ENCODE peak calls at places on chromosomes 3 and 15, in seven cellular contexts. X is AG09309, Y is psoas muscle, N is adrenal gland, F is prostate gland, D is PC-9, T is epithelial cell of esophagus. Q is an unnamed sample.

GRCh38 chr3:31918179-31919165 is 62.6 kb downstream of the OSBPL10 start:
- DNase-seq in X (no peak), Y (no peak), N (no peak), F (no peak), D (no peak), T (no peak), Q (peak; percentile 25)

GRCh38 chr3:30951806-30952205 is 57.3 kb upstream of the GADL1 start:
- DNase-seq in X (no peak), Y (no peak), N (no peak), F (no peak), D (no peak), T (no peak), Q (no peak)

GRCh38 chr15:34650177-34650576 is 66.7 kb upstream of the GOLGA8B start:
- DNase-seq in X (no peak), Y (no peak), N (no peak), F (no peak), D (no peak), T (peak; percentile 16), Q (peak; percentile 46)

GRCh38 chr15:41079717-41080116 is 36.4 kb downstream of the INO80 start:
- DNase-seq in X (no peak), Y (no peak), N (no peak), F (no peak), D (no peak), T (no peak), Q (no peak)

GRCh38 chr15:96352594-96353377 is 22.3 kb downstream of the NR2F2 start:
- DNase-seq in X (no peak), Y (no peak), N (no peak), F (no peak), D (no peak), T (peak; percentile 60), Q (peak; percentile 74)

GRCh38 chr3:23455775-23456174 is 252.6 kb downstream of the UBE2E2 start:
- DNase-seq in X (peak; percentile 91), Y (no peak), N (no peak), F (no peak), D (no peak), T (peak; percentile 59), Q (peak; percentile 63)

GRCh38 chr15:51286816-51287215 is 51.6 kb downstream of the CYP19A1 start:
- DNase-seq in X (no peak), Y (no peak), N (no peak), F (no peak), D (peak; percentile 16), T (peak; percentile 19), Q (no peak)

GRCh38 chr3:149763565-149763964 is 11.3 kb upstream of the COMMD2 start:
- DNase-seq in X (no peak), Y (no peak), N (no peak), F (no peak), D (no peak), T (peak; percentile 19), Q (no peak)

GRCh38 chr15:84588053-84588874 is 12.5 kb upstream of the ZSCAN2 start:
- DNase-seq in X (no peak), Y (peak; percentile 92), N (peak; percentile 89), F (peak; percentile 82), D (peak; percentile 83), T (peak; percentile 85), Q (peak; percentile 58)

GRCh38 chr15:82263350-82263749 is 732 bp downstream of the SAXO2 start:
- DNase-seq in X (no peak), Y (no peak), N (no peak), F (no peak), D (no peak), T (peak; percentile 58), Q (no peak)

GRCh38 chr3:179829391-179829790 is 176.6 kb downstream of the USP13 start:
- DNase-seq in X (no peak), Y (no peak), N (no peak), F (no peak), D (no peak), T (no peak), Q (no peak)

GRCh38 chr3:155026999-155027591 is 53.0 kb upstream of the MME start:
- DNase-seq in X (peak; percentile 59), Y (no peak), N (no peak), F (no peak), D (no peak), T (no peak), Q (peak; percentile 55)

DNA sequence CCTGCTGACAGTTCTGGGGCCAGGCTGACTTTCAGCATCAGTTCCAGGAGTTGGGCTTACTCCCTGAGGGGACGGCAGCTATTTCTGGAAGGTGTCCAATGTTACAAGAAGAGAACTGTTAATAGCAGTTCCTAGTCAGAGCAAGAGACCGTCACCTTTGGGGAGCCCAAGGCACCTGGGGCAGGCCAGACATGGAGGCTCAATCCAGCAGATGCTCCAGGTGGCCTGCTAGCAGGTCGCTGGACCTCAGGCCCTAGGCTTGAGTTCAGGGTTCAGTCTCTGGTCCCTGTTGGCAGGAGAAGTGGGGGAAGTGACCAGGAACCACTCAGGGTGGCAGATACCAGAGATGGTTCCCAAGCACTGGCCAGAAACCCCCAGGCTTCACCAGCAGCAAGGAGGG is 25.9 kb downstream of the C3orf20 start:
- DNase-seq in X (no peak), Y (no peak), N (no peak), F (no peak), D (no peak), T (no peak), Q (no peak)
- TF ChIP-seq CTCF in X (no peak), Y (no peak), N (no peak), F (no peak), D (no peak), T (no peak), Q (no peak)

DNA sequence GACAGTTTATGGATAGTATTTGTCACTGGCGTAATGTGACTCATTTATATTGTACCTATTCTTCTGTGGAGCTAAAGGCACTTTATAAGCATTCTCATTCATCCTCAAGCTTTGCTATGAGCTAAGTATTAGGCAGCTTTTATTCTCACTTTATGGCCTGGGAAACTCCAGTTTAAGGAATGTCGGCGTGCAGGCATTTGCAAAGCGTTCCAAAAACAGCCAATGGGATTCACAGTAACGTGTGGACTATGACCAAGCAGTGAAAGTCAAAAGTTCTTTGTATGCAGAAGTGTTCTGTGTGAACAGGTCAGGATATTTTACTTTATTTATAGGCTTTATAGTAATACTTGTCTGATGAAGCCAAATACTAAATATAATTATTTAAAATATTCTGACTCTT is 572.3 kb downstream of the NAALADL2 start:
- DNase-seq in X (peak; percentile 93), Y (no peak), N (no peak), F (no peak), D (no peak), T (no peak), Q (peak; percentile 60)
- H3K4me3 ChIP-seq in X (no peak overlapping the region), Y (no peak overlapping the region), N (no peak overlapping the region), F (no peak overlapping the region), D (no peak overlapping the region), T (no peak overlapping the region), Q (no peak overlapping the region)

GRCh38 chr3:37590328-37591079 is 271.2 kb upstream of the CTDSPL start:
- DNase-seq in X (no peak), Y (peak; percentile 70), N (peak; percentile 35), F (no peak), D (no peak), T (no peak), Q (no peak)
- TF ChIP-seq CTCF in X (no peak), Y (no peak), N (no peak), F (no peak), D (no peak), T (no peak), Q (no peak)

GRCh38 chr3:115100806-115101205 is 46.3 kb downstream of the ZBTB20 start:
- DNase-seq in X (no peak), Y (no peak), N (no peak), F (no peak), D (no peak), T (no peak), Q (no peak)
- H3K4me3 ChIP-seq in X (no peak overlapping the region), Y (peak overlapping the region; percentile 68), N (no peak overlapping the region), F (peak overlapping the region; percentile 35), D (no peak overlapping the region), T (no peak overlapping the region), Q (no peak overlapping the region)

GRCh38 chr3:170483485-170484262 is 65.0 kb downstream of the CLDN11 start:
- DNase-seq in X (no peak), Y (no peak), N (no peak), F (no peak), D (no peak), T (peak; percentile 17), Q (no peak)
- TF ChIP-seq CTCF in X (peak; percentile 32), Y (no peak), N (no peak), F (no peak), D (peak; percentile 36), T (peak; percentile 20), Q (peak; percentile 29)

DNA sequence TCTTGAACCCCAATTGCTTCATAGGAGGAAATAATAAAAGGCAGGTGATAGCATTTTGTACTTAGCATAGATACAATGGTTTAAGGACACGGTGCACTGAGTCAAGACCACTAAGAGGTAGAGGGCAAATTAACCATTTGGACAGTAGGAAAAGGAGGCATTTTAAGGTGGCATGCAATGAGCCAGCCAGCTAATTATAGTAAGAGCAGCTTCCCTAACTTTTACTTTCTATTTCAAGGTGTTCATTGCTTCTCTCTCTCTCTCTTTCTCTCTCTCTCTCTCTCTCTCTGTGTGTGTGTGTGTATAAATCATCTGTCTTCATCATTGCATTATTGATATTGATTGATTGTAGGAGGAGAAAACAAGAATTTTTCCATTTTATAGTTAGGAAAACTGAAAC is 740.4 kb upstream of the CFAP20DC start:
- DNase-seq in X (no peak), Y (no peak), N (no peak), F (no peak), D (no peak), T (no peak), Q (no peak)
- H3K4me3 ChIP-seq in X (no peak overlapping the region), Y (no peak overlapping the region), N (no peak overlapping the region), F (no peak overlapping the region), D (no peak overlapping the region), T (no peak overlapping the region), Q (no peak overlapping the region)

GRCh38 chr3:187256217-187256616 is 35.3 kb downstream of the MASP1 start:
- DNase-seq in X (no peak), Y (no peak), N (no peak), F (no peak), D (no peak), T (no peak), Q (no peak)
- TF ChIP-seq CTCF in X (no peak), Y (no peak), N (no peak), F (no peak), D (peak; percentile 18), T (no peak), Q (no peak)

DNA sequence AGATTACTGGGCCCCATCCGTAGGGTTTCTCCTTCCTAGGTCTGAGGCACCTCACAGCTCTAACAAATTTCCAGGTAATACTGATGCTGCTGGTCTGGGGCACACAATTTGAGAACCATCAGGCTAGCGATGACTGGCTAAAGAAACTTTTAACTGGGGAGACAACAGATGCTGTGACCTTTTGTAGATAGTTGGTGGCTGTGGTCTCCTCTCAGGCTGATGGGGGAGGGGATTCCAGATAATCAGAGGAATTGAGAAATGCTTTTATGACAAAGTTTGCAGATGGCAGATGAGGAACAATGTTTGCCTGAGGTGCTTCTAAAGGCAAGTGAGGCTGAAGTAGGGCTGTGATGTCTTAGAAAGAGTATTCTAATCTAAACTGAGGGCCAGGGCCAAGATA is 13.8 kb upstream of the CCR9 start:
- DNase-seq in X (no peak), Y (no peak), N (no peak), F (no peak), D (no peak), T (no peak), Q (no peak)
- H3K4me3 ChIP-seq in X (no peak overlapping the region), Y (no peak overlapping the region), N (no peak overlapping the region), F (no peak overlapping the region), D (no peak overlapping the region), T (no peak overlapping the region), Q (no peak overlapping the region)